ENCODE peak calls at places on chromosomes 11 and 22, in nine cellular contexts. Z, Q, W, H, I, Y, U, R and A are unnamed samples.
A peak's percentile ranks its signal among the peaks of the same experiment; 100 is the strongest.

GRCh38 chr11:57290288-57290687 is 34.5 kb downstream of the TNKS1BP1 start:
- DNase-seq in Z (peak; percentile 68), Q (no peak), W (no peak), H (no peak), I (peak; percentile 52), Y (no peak), U (peak; percentile 40), R (no peak), A (no peak)

GRCh38 chr11:131537196-131537595 is 166.8 kb downstream of the NTM start:
- DNase-seq in Z (no peak), Q (no peak), W (no peak), H (no peak), I (no peak), Y (no peak), U (no peak), R (no peak), A (no peak)

GRCh38 chr11:3867209-3868071 is 12.0 kb downstream of the STIM1 start:
- DNase-seq in Z (peak; percentile 53), Q (no peak), W (no peak), H (no peak), I (peak; percentile 80), Y (no peak), U (no peak), R (no peak), A (no peak)

GRCh38 chr11:126398721-126399120 is 43.2 kb downstream of the ST3GAL4 start:
- DNase-seq in Z (no peak), Q (no peak), W (no peak), H (no peak), I (no peak), Y (no peak), U (no peak), R (no peak), A (no peak)

GRCh38 chr11:107799245-107799859 is 59.2 kb downstream of the SLC35F2 start:
- DNase-seq in Z (peak; percentile 76), Q (peak; percentile 75), W (peak; percentile 36), H (peak; percentile 72), I (peak; percentile 75), Y (peak; percentile 39), U (peak; percentile 70), R (peak; percentile 46), A (peak; percentile 33)

GRCh38 chr11:26901162-26901561 is 92.8 kb upstream of the FIBIN start:
- DNase-seq in Z (peak; percentile 16), Q (no peak), W (no peak), H (no peak), I (peak; percentile 39), Y (no peak), U (peak; percentile 13), R (no peak), A (no peak)

GRCh38 chr22:24424001-24424900 is 3.1 kb upstream of the ADORA2A start:
- DNase-seq in Z (no peak), Q (peak; percentile 62), W (no peak), H (no peak), I (no peak), Y (no peak), U (no peak), R (no peak), A (no peak)

GRCh38 chr22:42856179-42856864 is 751 bp downstream of the ARFGAP3 start:
- DNase-seq in Z (peak; percentile 36), Q (peak; percentile 83), W (no peak), H (peak; percentile 62), I (no peak), Y (no peak), U (peak; percentile 36), R (no peak), A (no peak)

GRCh38 chr11:71355266-71355665 is 92.9 kb downstream of the DHCR7 start:
- DNase-seq in Z (peak; percentile 53), Q (no peak), W (no peak), H (no peak), I (no peak), Y (no peak), U (no peak), R (no peak), A (no peak)

DNA sequence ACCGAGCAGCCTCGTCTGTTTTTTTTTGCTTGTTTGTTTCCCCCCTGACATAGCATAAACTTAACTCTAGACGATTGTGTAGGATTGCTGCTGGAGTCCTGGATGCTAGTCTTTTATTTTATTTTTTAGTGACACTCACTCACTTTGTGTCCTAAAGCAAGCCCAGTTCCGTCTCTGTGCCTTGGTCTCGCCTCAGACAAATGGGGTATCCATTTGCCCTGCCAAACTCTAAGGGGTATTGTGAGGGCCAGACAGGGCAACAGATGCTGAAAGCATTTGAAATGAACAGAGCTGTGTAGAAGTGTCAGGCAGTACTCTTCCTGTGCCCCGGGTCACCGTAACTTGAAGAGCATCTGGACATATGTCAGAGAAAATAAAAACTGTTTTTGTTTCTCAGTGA is 34.8 kb upstream of the DKK3 start:
- DNase-seq in Z (no peak), Q (no peak), W (no peak), H (no peak), I (no peak), Y (no peak), U (no peak), R (no peak), A (no peak)
- H3K4me3 ChIP-seq in Z (no peak overlapping the region), Q (no peak overlapping the region), W (no peak overlapping the region), H (no peak overlapping the region), I (no peak overlapping the region), Y (no peak overlapping the region), U (no peak overlapping the region), R (no peak overlapping the region), A (no peak overlapping the region)

GRCh38 chr11:11988099-11988651 is 20.3 kb downstream of the DKK3 start:
- DNase-seq in Z (peak; percentile 52), Q (no peak), W (no peak), H (no peak), I (peak; percentile 52), Y (no peak), U (peak; percentile 48), R (no peak), A (no peak)
- TF ChIP-seq CTCF in Z (no peak), Q (no peak), W (no peak), H (no peak), I (no peak), Y (no peak), U (no peak), R (no peak), A (no peak)

GRCh38 chr11:65382804-65383368 is 440 bp upstream of the SLC25A45 start:
- DNase-seq in Z (no peak), Q (peak; percentile 91), W (peak; percentile 58), H (peak; percentile 93), I (no peak), Y (no peak), U (no peak), R (no peak), A (peak; percentile 89)
- H3K4me3 ChIP-seq in Z (peak overlapping the region; percentile 46), Q (peak overlapping the region; percentile 66), W (peak overlapping the region; percentile 46), H (no peak overlapping the region), I (peak overlapping the region; percentile 32), Y (peak overlapping the region; percentile 53), U (peak overlapping the region; percentile 43), R (peak overlapping the region; percentile 55), A (peak overlapping the region; percentile 50)

GRCh38 chr11:77697865-77698264 is 60.3 kb upstream of the CLNS1A start:
- DNase-seq in Z (no peak), Q (no peak), W (no peak), H (no peak), I (no peak), Y (no peak), U (no peak), R (no peak), A (no peak)
- TF ChIP-seq CTCF in Z (no peak), Q (no peak), W (no peak), H (no peak), I (no peak), Y (no peak), U (no peak), R (no peak), A (no peak)

GRCh38 chr22:49032821-49033220 is 794.9 kb downstream of the BRD1 start:
- DNase-seq in Z (no peak), Q (no peak), W (no peak), H (no peak), I (no peak), Y (no peak), U (no peak), R (no peak), A (no peak)
- H3K4me3 ChIP-seq in Z (no peak overlapping the region), Q (no peak overlapping the region), W (no peak overlapping the region), H (no peak overlapping the region), I (no peak overlapping the region), Y (no peak overlapping the region), U (no peak overlapping the region), R (no peak overlapping the region), A (no peak overlapping the region)

DNA sequence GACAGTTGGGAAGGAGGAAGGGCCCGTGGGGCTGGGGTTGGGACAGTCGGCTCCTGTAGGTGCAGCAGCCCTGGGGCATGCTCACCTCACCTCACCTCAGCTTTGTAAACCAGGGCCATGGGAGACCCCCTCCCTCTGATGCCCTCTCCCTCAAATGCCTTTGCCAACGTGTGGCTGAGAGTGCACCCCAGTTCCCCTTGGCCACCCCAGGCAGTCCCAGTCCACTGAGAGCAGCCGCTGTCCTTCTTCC is 4.2 kb upstream of the NEAT1 start:
- DNase-seq in Z (peak; percentile 48), Q (no peak), W (no peak), H (no peak), I (peak; percentile 57), Y (no peak), U (peak; percentile 47), R (no peak), A (no peak)
- TF ChIP-seq CTCF in Z (no peak), Q (no peak), W (no peak), H (no peak), I (no peak), Y (no peak), U (no peak), R (no peak), A (no peak)

DNA sequence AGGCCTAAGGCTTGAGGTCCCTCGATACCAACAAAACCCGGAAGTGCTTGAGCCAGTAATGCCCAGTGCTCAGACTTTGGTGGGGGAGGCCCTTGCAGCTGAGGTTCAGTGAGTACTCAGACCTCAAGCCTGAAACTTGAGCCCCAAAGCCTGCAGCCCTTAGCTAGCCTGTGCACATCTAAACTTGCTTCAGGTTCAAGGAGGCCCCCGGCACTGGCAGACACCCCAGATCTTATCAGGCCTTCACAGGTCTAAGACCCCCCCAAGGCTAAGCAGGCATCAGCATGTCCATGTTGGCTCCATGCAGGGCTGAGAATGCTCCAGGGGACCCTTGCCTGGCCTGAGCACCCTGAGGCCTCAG is 993 bp upstream of the CASTOR1 start:
- DNase-seq in Z (peak; percentile 33), Q (no peak), W (no peak), H (no peak), I (no peak), Y (no peak), U (no peak), R (no peak), A (no peak)
- H3K4me3 ChIP-seq in Z (no peak overlapping the region), Q (peak overlapping the region; percentile 96), W (no peak overlapping the region), H (peak overlapping the region; percentile 91), I (no peak overlapping the region), Y (no peak overlapping the region), U (no peak overlapping the region), R (no peak overlapping the region), A (peak overlapping the region; percentile 78)